ENCODE peak calls at places on chromosomes 4 and X, in seven cellular contexts. K, L, P, Z, O, H and J are unnamed samples.
A peak's percentile ranks its signal among the peaks of the same experiment; 100 is the strongest.

GRCh38 chr4:74157116-74157742 is 689 bp upstream of the MTHFD2L start:
- DNase-seq in K (no peak), L (no peak), P (no peak), Z (no peak), O (no peak), H (no peak), J (no peak)

GRCh38 chr4:5143940-5144339 is 92.7 kb downstream of the STK32B start:
- DNase-seq in K (peak; percentile 8), L (no peak), P (peak; percentile 72), Z (no peak), O (no peak), H (no peak), J (peak; percentile 34)

GRCh38 chr4:186297013-186297645 is 31.1 kb downstream of the F11 start:
- DNase-seq in K (peak; percentile 43), L (no peak), P (no peak), Z (no peak), O (no peak), H (peak; percentile 23), J (no peak)

GRCh38 chr4:83011779-83012630 is 1.4 kb upstream of the LIN54 start:
- DNase-seq in K (peak; percentile 69), L (peak; percentile 34), P (peak; percentile 68), Z (peak; percentile 80), O (no peak), H (no peak), J (no peak)

GRCh38 chr4:67885727-67886126 is 1.9 kb upstream of the TMPRSS11D start:
- DNase-seq in K (no peak), L (no peak), P (no peak), Z (no peak), O (no peak), H (no peak), J (no peak)

GRCh38 chr4:68062501-68062900 is 67.2 kb downstream of the TMPRSS11F start:
- DNase-seq in K (no peak), L (no peak), P (no peak), Z (no peak), O (no peak), H (no peak), J (no peak)

GRCh38 chr4:624705-625590 is at the start of gene PDE6B:
- DNase-seq in K (no peak), L (peak; percentile 61), P (no peak), Z (peak; percentile 35), O (no peak), H (no peak), J (no peak)

GRCh38 chr4:11165052-11165451 is 263.6 kb downstream of the HS3ST1 start:
- DNase-seq in K (no peak), L (no peak), P (no peak), Z (no peak), O (no peak), H (no peak), J (no peak)

GRCh38 chrX:32530802-32531403 is 680.4 kb downstream of the DMD start:
- DNase-seq in K (peak; percentile 46), L (no peak), P (no peak), Z (no peak), O (no peak), H (no peak), J (no peak)

GRCh38 chr4:146278986-146279385 is 64.6 kb downstream of the REELD1 start:
- DNase-seq in K (no peak), L (no peak), P (no peak), Z (no peak), O (no peak), H (no peak), J (no peak)

GRCh38 chr4:78599931-78600375 is 48.4 kb downstream of the ANXA3 start:
- DNase-seq in K (no peak), L (no peak), P (no peak), Z (no peak), O (no peak), H (no peak), J (no peak)

GRCh38 chr4:8144359-8144758 is 14.3 kb downstream of the ABLIM2 start:
- DNase-seq in K (no peak), L (peak; percentile 57), P (peak; percentile 86), Z (no peak), O (no peak), H (no peak), J (no peak)

GRCh38 chr4:82785248-82786003 is 13.2 kb downstream of the SCD5 start:
- DNase-seq in K (no peak), L (peak; percentile 17), P (no peak), Z (no peak), O (no peak), H (peak; percentile 48), J (peak; percentile 32)

GRCh38 chr4:187236491-187236890 is 512.8 kb upstream of the FAT1 start:
- DNase-seq in K (no peak), L (no peak), P (no peak), Z (no peak), O (no peak), H (no peak), J (no peak)

GRCh38 chrX:106973433-106974149 is 26.4 kb downstream of the MORC4 start:
- DNase-seq in K (no peak), L (no peak), P (no peak), Z (no peak), O (no peak), H (no peak), J (no peak)

DNA sequence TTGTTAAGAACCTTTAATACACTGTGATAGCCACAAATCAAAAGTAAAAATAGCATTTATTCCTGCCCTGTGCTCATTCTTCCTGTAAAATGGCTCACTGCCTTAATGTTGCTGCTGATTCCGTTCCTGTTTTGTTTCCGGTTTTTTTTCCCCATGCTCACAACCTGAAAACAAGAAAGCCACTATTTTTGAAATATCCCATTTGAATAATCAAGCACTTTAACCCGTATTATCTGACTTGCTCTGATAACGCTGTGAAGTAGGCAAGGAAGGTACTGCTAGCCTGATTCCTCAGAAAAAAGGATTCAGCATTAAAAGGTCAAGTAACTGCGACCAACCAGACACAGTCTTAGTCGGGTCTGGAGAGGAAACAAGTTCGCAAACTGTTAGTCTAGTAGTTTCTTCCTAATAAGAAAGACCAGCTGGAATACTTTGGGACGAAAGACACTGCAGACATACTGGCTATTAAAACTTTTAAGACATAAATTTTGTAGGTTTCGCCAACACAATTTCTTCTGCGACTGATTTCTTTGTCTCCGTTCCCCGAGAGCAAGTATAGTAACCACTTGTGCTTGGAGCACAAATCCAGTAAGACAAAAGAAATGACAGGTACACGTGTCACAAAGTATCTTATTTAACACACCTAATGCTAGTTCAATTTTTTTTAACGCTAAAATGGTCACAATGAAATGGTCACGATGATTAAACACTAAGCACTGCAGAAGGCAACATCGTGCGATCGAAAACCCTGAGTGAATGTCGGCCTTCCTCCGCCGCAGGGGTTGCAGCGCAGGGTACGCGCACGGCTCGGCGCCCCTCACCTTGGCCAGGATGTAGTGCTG is 799 bp downstream of the COX18 start:
- DNase-seq in K (peak; percentile 17), L (no peak), P (no peak), Z (no peak), O (no peak), H (no peak), J (no peak)
- H3K4me1 ChIP-seq in K (no peaks in the 10 kb centered on the region), L (no peaks in the 10 kb centered on the region), P (peaks cover 8% of the 10 kb centered on the region), Z (peaks cover 28% of the 10 kb centered on the region), O (peaks cover 3% of the 10 kb centered on the region), H (peaks cover 5% of the 10 kb centered on the region), J (no peaks in the 10 kb centered on the region)

DNA sequence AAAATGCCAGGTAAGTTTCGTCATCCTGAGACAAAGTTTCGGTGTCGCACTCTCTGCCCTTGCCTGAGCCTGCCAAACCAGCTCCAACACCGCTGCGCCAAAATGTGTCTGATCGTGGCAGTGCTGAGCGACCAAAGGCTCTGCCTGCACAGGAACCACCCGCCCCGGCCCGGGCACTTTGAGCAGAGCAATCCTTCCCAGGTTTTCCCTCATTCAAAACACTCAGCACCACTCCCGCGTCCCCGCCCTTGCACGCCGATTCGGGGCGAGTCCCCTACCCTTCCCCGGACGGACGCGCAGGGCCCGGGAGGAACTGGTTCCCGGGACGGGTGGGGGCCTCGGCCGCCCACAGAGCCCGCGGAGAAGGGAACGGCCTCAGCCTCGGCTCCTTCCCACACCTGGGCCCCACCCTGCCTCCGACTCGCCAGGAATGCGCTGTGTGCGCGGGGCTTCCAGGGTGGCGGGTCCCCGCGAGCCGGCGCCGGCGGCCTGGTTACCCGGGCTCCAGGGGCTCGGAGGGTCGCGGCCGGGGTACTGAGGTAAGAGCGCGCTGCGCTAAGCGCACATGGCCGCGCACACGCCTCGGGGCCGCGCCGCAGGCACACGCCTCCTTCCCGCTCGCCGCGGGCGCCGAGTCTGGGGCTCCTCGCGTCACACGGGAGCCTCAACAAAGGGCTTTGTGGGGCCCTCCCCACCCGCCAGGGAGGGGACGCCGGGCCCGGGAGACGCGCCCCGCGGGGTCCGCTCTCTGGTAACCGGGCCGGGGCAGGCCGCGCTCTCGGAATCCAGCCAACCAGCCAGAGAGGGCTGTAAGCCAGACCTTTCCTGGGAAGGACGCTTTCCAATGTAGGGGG is at the start of gene C4orf36:
- DNase-seq in K (peak; percentile 83), L (peak; percentile 86), P (peak; percentile 70), Z (peak; percentile 88), O (no peak), H (peak; percentile 38), J (no peak)
- TF ChIP-seq CTCF in K (no peak), L (no peak), P (no peak), Z (no peak), O (no peak), H (no peak), J (no peak)

DNA sequence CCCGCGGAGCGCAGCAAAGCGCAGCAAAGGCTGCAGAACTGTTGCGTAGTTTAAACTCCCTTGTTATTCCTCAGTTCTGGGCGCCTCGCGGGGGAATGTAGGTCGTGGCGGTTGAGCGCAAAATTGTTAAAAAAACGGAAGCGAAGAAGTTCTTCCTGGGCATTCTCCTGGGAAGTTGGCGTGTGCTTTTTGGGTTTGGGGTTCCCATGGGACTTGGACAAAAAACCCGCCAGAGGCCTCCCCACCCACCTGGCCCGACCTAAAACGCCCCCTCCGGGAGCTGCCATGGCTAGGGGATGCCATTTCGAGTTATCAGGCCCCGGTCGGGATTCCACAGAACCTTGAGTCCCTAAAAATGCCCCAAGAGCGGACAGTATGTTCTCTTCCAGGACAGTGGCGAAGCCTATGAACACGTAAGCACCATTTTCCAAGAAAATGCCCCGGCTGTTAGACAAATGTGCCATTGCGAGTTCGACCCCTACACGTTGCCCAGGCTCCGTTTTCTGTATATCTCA is 8.9 kb downstream of the ZIC3 start:
- DNase-seq in K (no peak), L (peak; percentile 77), P (no peak), Z (no peak), O (no peak), H (no peak), J (no peak)
- H3K4me1 ChIP-seq in K (no peaks in the 10 kb centered on the region), L (peaks cover 7% of the 10 kb centered on the region), P (no peaks in the 10 kb centered on the region), Z (peaks cover 6% of the 10 kb centered on the region), O (no peaks in the 10 kb centered on the region), H (no peaks in the 10 kb centered on the region), J (no peaks in the 10 kb centered on the region)

GRCh38 chr4:128809477-128810330 is at the start of gene JADE1:
- DNase-seq in K (peak; percentile 93), L (peak; percentile 95), P (peak; percentile 93), Z (peak; percentile 94), O (peak; percentile 67), H (peak; percentile 79), J (peak; percentile 91)
- TF ChIP-seq CTCF in K (peak; percentile 57), L (peak; percentile 72), P (no peak), Z (peak; percentile 50), O (peak; percentile 52), H (peak; percentile 71), J (peak; percentile 52)